ENCODE peak calls at places on chromosome 6, in nine cellular contexts. One of them, this sample, is unnamed.

GRCh38 chr6:1479095-1479494 is 89.7 kb downstream of the FOXF2 start:
- DNase-seq in fibroblast of lung: peak
- DNase-seq in NCI-H1105 treated with DMSO at 0.1 percent for 48 hours: no peak
- DNase-seq in glomerular endothelial cell: no peak
- DNase-seq in EL: peak
- DNase-seq in activated gamma-delta T cell treated with Interleukin-2 at 50 U/mL for 16 hours: no peak
- DNase-seq in aorta: no peak
- DNase-seq in endothelial cell: no peak
- DNase-seq in SW480: no peak
- DNase-seq in this sample: no peak

GRCh38 chr6:107330190-107330589 is 129.2 kb downstream of the PDSS2 start:
- DNase-seq in activated gamma-delta T cell treated with Interleukin-2 at 50 U/mL for 16 hours: no peak
- DNase-seq in NCI-H1105 treated with DMSO at 0.1 percent for 48 hours: no peak
- DNase-seq in glomerular endothelial cell: no peak
- DNase-seq in SW480: no peak
- DNase-seq in aorta: no peak
- DNase-seq in endothelial cell: no peak
- DNase-seq in fibroblast of lung: no peak
- DNase-seq in EL: no peak
- DNase-seq in this sample: no peak

GRCh38 chr6:127457444-127458064 is 1.6 kb downstream of the KIAA0408 start:
- DNase-seq in SW480: no peak
- DNase-seq in aorta: no peak
- DNase-seq in activated gamma-delta T cell treated with Interleukin-2 at 50 U/mL for 16 hours: no peak
- DNase-seq in fibroblast of lung: peak
- DNase-seq in EL: peak
- DNase-seq in endothelial cell: no peak
- DNase-seq in glomerular endothelial cell: no peak
- DNase-seq in NCI-H1105 treated with DMSO at 0.1 percent for 48 hours: no peak
- DNase-seq in this sample: no peak

GRCh38 chr6:25038300-25038699 is 102.5 kb upstream of the RIPOR2 start:
- DNase-seq in EL: no peak
- DNase-seq in activated gamma-delta T cell treated with Interleukin-2 at 50 U/mL for 16 hours: no peak
- DNase-seq in endothelial cell: no peak
- DNase-seq in glomerular endothelial cell: no peak
- DNase-seq in SW480: no peak
- DNase-seq in aorta: no peak
- DNase-seq in fibroblast of lung: no peak
- DNase-seq in NCI-H1105 treated with DMSO at 0.1 percent for 48 hours: no peak
- DNase-seq in this sample: no peak

GRCh38 chr6:98839788-98840361 is 5.5 kb downstream of the POU3F2 start:
- DNase-seq in aorta: no peak
- DNase-seq in NCI-H1105 treated with DMSO at 0.1 percent for 48 hours: peak
- DNase-seq in endothelial cell: peak
- DNase-seq in EL: no peak
- DNase-seq in activated gamma-delta T cell treated with Interleukin-2 at 50 U/mL for 16 hours: no peak
- DNase-seq in glomerular endothelial cell: no peak
- DNase-seq in SW480: peak
- DNase-seq in fibroblast of lung: peak
- DNase-seq in this sample: no peak

GRCh38 chr6:110475255-110475654 is 1.2 kb downstream of the SLC22A16 start:
- DNase-seq in aorta: no peak
- DNase-seq in EL: no peak
- DNase-seq in SW480: no peak
- DNase-seq in NCI-H1105 treated with DMSO at 0.1 percent for 48 hours: no peak
- DNase-seq in fibroblast of lung: peak
- DNase-seq in activated gamma-delta T cell treated with Interleukin-2 at 50 U/mL for 16 hours: no peak
- DNase-seq in endothelial cell: no peak
- DNase-seq in glomerular endothelial cell: no peak
- DNase-seq in this sample: no peak

GRCh38 chr6:45590751-45591184 is 213.0 kb upstream of the SUPT3H start:
- DNase-seq in NCI-H1105 treated with DMSO at 0.1 percent for 48 hours: no peak
- DNase-seq in EL: peak
- DNase-seq in glomerular endothelial cell: no peak
- DNase-seq in fibroblast of lung: peak
- DNase-seq in endothelial cell: no peak
- DNase-seq in SW480: no peak
- DNase-seq in activated gamma-delta T cell treated with Interleukin-2 at 50 U/mL for 16 hours: no peak
- DNase-seq in aorta: no peak
- DNase-seq in this sample: no peak

GRCh38 chr6:113540491-113540890 is 316.7 kb upstream of the MARCKS start:
- DNase-seq in fibroblast of lung: no peak
- DNase-seq in endothelial cell: no peak
- DNase-seq in SW480: no peak
- DNase-seq in activated gamma-delta T cell treated with Interleukin-2 at 50 U/mL for 16 hours: no peak
- DNase-seq in aorta: no peak
- DNase-seq in glomerular endothelial cell: no peak
- DNase-seq in NCI-H1105 treated with DMSO at 0.1 percent for 48 hours: no peak
- DNase-seq in EL: peak
- DNase-seq in this sample: no peak

GRCh38 chr6:15148356-15149058 is 97.4 kb upstream of the JARID2 start:
- DNase-seq in glomerular endothelial cell: no peak
- DNase-seq in activated gamma-delta T cell treated with Interleukin-2 at 50 U/mL for 16 hours: no peak
- DNase-seq in NCI-H1105 treated with DMSO at 0.1 percent for 48 hours: no peak
- DNase-seq in fibroblast of lung: peak
- DNase-seq in SW480: peak
- DNase-seq in endothelial cell: no peak
- DNase-seq in aorta: no peak
- DNase-seq in EL: peak
- DNase-seq in this sample: no peak

GRCh38 chr6:165872311-165872710 is 209.3 kb upstream of the PDE10A start:
- DNase-seq in SW480: no peak
- DNase-seq in fibroblast of lung: no peak
- DNase-seq in aorta: no peak
- DNase-seq in NCI-H1105 treated with DMSO at 0.1 percent for 48 hours: no peak
- DNase-seq in glomerular endothelial cell: no peak
- DNase-seq in EL: no peak
- DNase-seq in endothelial cell: no peak
- DNase-seq in activated gamma-delta T cell treated with Interleukin-2 at 50 U/mL for 16 hours: no peak
- DNase-seq in this sample: no peak

GRCh38 chr6:16966821-16967817 is 134.7 kb upstream of the STMND1 start:
- DNase-seq in EL: no peak
- DNase-seq in endothelial cell: no peak
- DNase-seq in NCI-H1105 treated with DMSO at 0.1 percent for 48 hours: no peak
- DNase-seq in SW480: no peak
- DNase-seq in aorta: no peak
- DNase-seq in fibroblast of lung: no peak
- DNase-seq in activated gamma-delta T cell treated with Interleukin-2 at 50 U/mL for 16 hours: no peak
- DNase-seq in glomerular endothelial cell: no peak
- DNase-seq in this sample: no peak

GRCh38 chr6:39280247-39280731 is 33.9 kb downstream of the KCNK17 start:
- DNase-seq in aorta: no peak
- DNase-seq in SW480: peak
- DNase-seq in NCI-H1105 treated with DMSO at 0.1 percent for 48 hours: no peak
- DNase-seq in glomerular endothelial cell: no peak
- DNase-seq in fibroblast of lung: no peak
- DNase-seq in EL: peak
- DNase-seq in endothelial cell: no peak
- DNase-seq in activated gamma-delta T cell treated with Interleukin-2 at 50 U/mL for 16 hours: no peak
- DNase-seq in this sample: peak

GRCh38 chr6:84773431-84774173 is 9.2 kb upstream of the TBX18 start:
- DNase-seq in glomerular endothelial cell: no peak
- DNase-seq in aorta: peak
- DNase-seq in fibroblast of lung: no peak
- DNase-seq in NCI-H1105 treated with DMSO at 0.1 percent for 48 hours: no peak
- DNase-seq in activated gamma-delta T cell treated with Interleukin-2 at 50 U/mL for 16 hours: no peak
- DNase-seq in EL: peak
- DNase-seq in endothelial cell: peak
- DNase-seq in SW480: peak
- DNase-seq in this sample: no peak

GRCh38 chr6:1378224-1379025 is 11.0 kb upstream of the FOXF2 start:
- DNase-seq in EL: no peak
- DNase-seq in aorta: no peak
- DNase-seq in glomerular endothelial cell: no peak
- DNase-seq in endothelial cell: peak
- DNase-seq in SW480: no peak
- DNase-seq in activated gamma-delta T cell treated with Interleukin-2 at 50 U/mL for 16 hours: no peak
- DNase-seq in fibroblast of lung: no peak
- DNase-seq in NCI-H1105 treated with DMSO at 0.1 percent for 48 hours: no peak
- DNase-seq in this sample: no peak

GRCh38 chr6:82371799-82372508 is 8.3 kb downstream of the TPBG start:
- DNase-seq in glomerular endothelial cell: no peak
- DNase-seq in fibroblast of lung: peak
- DNase-seq in NCI-H1105 treated with DMSO at 0.1 percent for 48 hours: no peak
- DNase-seq in SW480: no peak
- DNase-seq in EL: peak
- DNase-seq in aorta: no peak
- DNase-seq in activated gamma-delta T cell treated with Interleukin-2 at 50 U/mL for 16 hours: no peak
- DNase-seq in endothelial cell: no peak
- DNase-seq in this sample: no peak

GRCh38 chr6:20946037-20946436 is 411.8 kb downstream of the CDKAL1 start:
- DNase-seq in activated gamma-delta T cell treated with Interleukin-2 at 50 U/mL for 16 hours: no peak
- DNase-seq in SW480: peak
- DNase-seq in endothelial cell: no peak
- DNase-seq in EL: peak
- DNase-seq in fibroblast of lung: peak
- DNase-seq in glomerular endothelial cell: no peak
- DNase-seq in NCI-H1105 treated with DMSO at 0.1 percent for 48 hours: no peak
- DNase-seq in aorta: no peak
- DNase-seq in this sample: no peak

GRCh38 chr6:142448091-142448729 is 146.4 kb downstream of the ADGRG6 start:
- DNase-seq in NCI-H1105 treated with DMSO at 0.1 percent for 48 hours: no peak
- DNase-seq in fibroblast of lung: no peak
- DNase-seq in aorta: no peak
- DNase-seq in SW480: no peak
- DNase-seq in activated gamma-delta T cell treated with Interleukin-2 at 50 U/mL for 16 hours: no peak
- DNase-seq in glomerular endothelial cell: no peak
- DNase-seq in endothelial cell: no peak
- DNase-seq in EL: no peak
- DNase-seq in this sample: no peak

GRCh38 chr6:126620747-126621146 is 280.8 kb downstream of the CENPW start:
- DNase-seq in EL: no peak
- DNase-seq in SW480: no peak
- DNase-seq in aorta: no peak
- DNase-seq in NCI-H1105 treated with DMSO at 0.1 percent for 48 hours: no peak
- DNase-seq in glomerular endothelial cell: no peak
- DNase-seq in fibroblast of lung: no peak
- DNase-seq in activated gamma-delta T cell treated with Interleukin-2 at 50 U/mL for 16 hours: no peak
- DNase-seq in endothelial cell: no peak
- DNase-seq in this sample: no peak

GRCh38 chr6:148885920-148886845 is 139.4 kb downstream of the UST start:
- DNase-seq in SW480: no peak
- DNase-seq in glomerular endothelial cell: no peak
- DNase-seq in fibroblast of lung: no peak
- DNase-seq in endothelial cell: no peak
- DNase-seq in EL: no peak
- DNase-seq in aorta: no peak
- DNase-seq in NCI-H1105 treated with DMSO at 0.1 percent for 48 hours: no peak
- DNase-seq in activated gamma-delta T cell treated with Interleukin-2 at 50 U/mL for 16 hours: no peak
- DNase-seq in this sample: no peak

GRCh38 chr6:3911614-3912336 is 62.6 kb downstream of the FAM50B start:
- DNase-seq in glomerular endothelial cell: no peak
- DNase-seq in SW480: peak
- DNase-seq in endothelial cell: no peak
- DNase-seq in activated gamma-delta T cell treated with Interleukin-2 at 50 U/mL for 16 hours: no peak
- DNase-seq in EL: peak
- DNase-seq in aorta: peak
- DNase-seq in NCI-H1105 treated with DMSO at 0.1 percent for 48 hours: no peak
- DNase-seq in fibroblast of lung: peak
- DNase-seq in this sample: peak